ENCODE peak calls at places on chromosomes 5 and 9, in eight cellular contexts. V is neural progenitor cell, Y is WERI-Rb-1, Z is neural crest cell, O is sigmoid colon, T is MM.1S, U is esophagus squamous epithelium, N is progenitor cell of endocrine pancreas. L is an unnamed sample.
A peak's percentile ranks its signal among the peaks of the same experiment; 100 is the strongest.

GRCh38 chr9:91486699-91487497 is 63.3 kb upstream of the NFIL3 start:
- DNase-seq in V (no peak), Y (no peak), Z (no peak), O (no peak), T (no peak), U (no peak), N (no peak), L (no peak)

GRCh38 chr9:107784235-107784958 is 294.8 kb upstream of the KLF4 start:
- DNase-seq in V (no peak), Y (no peak), Z (no peak), O (peak; percentile 72), T (no peak), U (no peak), N (no peak), L (no peak)

GRCh38 chr5:177966009-177966838 is 29.8 kb downstream of the PROP1 start:
- DNase-seq in V (no peak), Y (no peak), Z (no peak), O (no peak), T (no peak), U (no peak), N (no peak), L (no peak)

GRCh38 chr9:3473402-3473801 is 52.4 kb downstream of the RFX3 start:
- DNase-seq in V (no peak), Y (no peak), Z (no peak), O (no peak), T (no peak), U (no peak), N (no peak), L (no peak)

GRCh38 chr9:93304574-93305496 is 120.9 kb downstream of the WNK2 start:
- DNase-seq in V (peak; percentile 81), Y (peak; percentile 73), Z (peak; percentile 66), O (peak; percentile 81), T (no peak), U (no peak), N (peak; percentile 56), L (peak; percentile 51)

GRCh38 chr5:161098516-161098915 is 246.5 kb upstream of the ATP10B start:
- DNase-seq in V (no peak), Y (no peak), Z (no peak), O (no peak), T (no peak), U (no peak), N (no peak), L (no peak)

GRCh38 chr5:168756517-168757391 is 177.6 kb upstream of the PANK3 start:
- DNase-seq in V (no peak), Y (no peak), Z (no peak), O (no peak), T (no peak), U (no peak), N (no peak), L (no peak)

GRCh38 chr5:143355710-143356109 is 47.8 kb downstream of the NR3C1 start:
- DNase-seq in V (no peak), Y (no peak), Z (no peak), O (peak; percentile 82), T (no peak), U (no peak), N (no peak), L (peak; percentile 83)

GRCh38 chr9:112169368-112169767 is 5.7 kb downstream of the SUSD1 start:
- DNase-seq in V (no peak), Y (no peak), Z (no peak), O (no peak), T (no peak), U (no peak), N (no peak), L (peak; percentile 53)

GRCh38 chr9:136015656-136016055 is 54.5 kb upstream of the UBAC1 start:
- DNase-seq in V (peak; percentile 47), Y (no peak), Z (no peak), O (peak; percentile 56), T (no peak), U (no peak), N (no peak), L (no peak)

GRCh38 chr9:7233516-7233915 is 475.7 kb downstream of the KDM4C start:
- DNase-seq in V (no peak), Y (no peak), Z (no peak), O (no peak), T (no peak), U (no peak), N (no peak), L (no peak)

GRCh38 chr5:139663207-139663606 is 15.1 kb downstream of the CXXC5 start:
- DNase-seq in V (no peak), Y (no peak), Z (no peak), O (no peak), T (no peak), U (no peak), N (no peak), L (no peak)

GRCh38 chr9:101468116-101468515 is 32.5 kb upstream of the ALDOB start:
- DNase-seq in V (no peak), Y (no peak), Z (no peak), O (no peak), T (no peak), U (no peak), N (no peak), L (no peak)

GRCh38 chr5:138966236-138966985 is 91.3 kb upstream of the LRRTM2 start:
- DNase-seq in V (no peak), Y (no peak), Z (no peak), O (no peak), T (no peak), U (no peak), N (no peak), L (no peak)

GRCh38 chr9:79134654-79135053 is 437.1 kb upstream of the TLE4 start:
- DNase-seq in V (peak; percentile 59), Y (peak; percentile 33), Z (no peak), O (no peak), T (no peak), U (no peak), N (no peak), L (no peak)

GRCh38 chr9:124469011-124469832 is 19.0 kb downstream of the ADGRD2 start:
- DNase-seq in V (no peak), Y (no peak), Z (no peak), O (no peak), T (no peak), U (no peak), N (no peak), L (no peak)

GRCh38 chr9:113343732-113344231 is 3.7 kb upstream of the WDR31 start:
- DNase-seq in V (no peak), Y (peak; percentile 82), Z (no peak), O (peak; percentile 98), T (peak; percentile 41), U (peak; percentile 15), N (no peak), L (peak; percentile 25)

GRCh38 chr9:110842169-110842568 is 173.6 kb downstream of the MUSK start:
- DNase-seq in V (no peak), Y (no peak), Z (no peak), O (no peak), T (no peak), U (no peak), N (no peak), L (no peak)

GRCh38 chr9:90894956-90895687 is 93.5 kb downstream of the SYK start:
- DNase-seq in V (peak; percentile 45), Y (peak; percentile 37), Z (peak; percentile 17), O (no peak), T (no peak), U (no peak), N (no peak), L (peak; percentile 10)

GRCh38 chr5:130337179-130337888 is 433.1 kb downstream of the CHSY3 start:
- DNase-seq in V (no peak), Y (no peak), Z (no peak), O (no peak), T (no peak), U (no peak), N (no peak), L (no peak)

GRCh38 chr5:95532415-95532814 is 22.4 kb downstream of the SKIC3 start:
- DNase-seq in V (no peak), Y (no peak), Z (no peak), O (no peak), T (no peak), U (no peak), N (no peak), L (no peak)

GRCh38 chr9:73869261-73869660 is 627.9 kb upstream of the RORB start:
- DNase-seq in V (peak; percentile 52), Y (no peak), Z (no peak), O (no peak), T (peak; percentile 83), U (no peak), N (no peak), L (peak; percentile 22)

GRCh38 chr9:14343948-14344547 is 30.1 kb upstream of the NFIB start:
- DNase-seq in V (peak; percentile 76), Y (no peak), Z (no peak), O (no peak), T (no peak), U (no peak), N (no peak), L (no peak)

GRCh38 chr5:61910771-61911170 is 395.2 kb upstream of the KIF2A start:
- DNase-seq in V (no peak), Y (no peak), Z (no peak), O (no peak), T (no peak), U (no peak), N (no peak), L (no peak)

GRCh38 chr5:17443333-17444125 is 54.5 kb upstream of the TAF11L2 start:
- DNase-seq in V (no peak), Y (no peak), Z (no peak), O (no peak), T (no peak), U (no peak), N (no peak), L (no peak)

GRCh38 chr5:123455640-123456039 is 32.4 kb upstream of the CEP120 start:
- DNase-seq in V (no peak), Y (no peak), Z (no peak), O (no peak), T (peak; percentile 61), U (no peak), N (no peak), L (no peak)
- TF ChIP-seq CTCF in V (peak; percentile 39), Y (no peak), Z (no peak), O (no peak), T (peak; percentile 54), U (peak; percentile 8), N (peak; percentile 26), L (no peak)

DNA sequence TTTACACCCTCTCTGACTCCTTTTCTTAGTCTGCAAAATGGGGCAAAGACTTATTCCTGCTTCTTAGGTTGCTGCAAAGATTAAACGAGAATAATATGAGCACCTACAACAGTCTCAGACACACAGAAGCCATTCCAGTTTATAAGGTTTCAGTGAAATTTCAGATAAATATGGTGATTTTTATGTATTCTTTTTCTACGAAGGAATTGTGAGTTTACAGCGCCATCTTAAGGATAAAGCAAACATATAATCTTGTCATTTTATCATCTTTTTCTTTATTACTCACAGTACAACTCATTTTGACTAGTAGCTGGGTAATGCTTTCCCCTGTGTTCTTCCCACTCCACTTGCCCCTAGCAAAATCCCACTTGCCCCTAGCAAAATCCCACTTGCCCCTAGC is 29.2 kb upstream of the SMC5 start:
- DNase-seq in V (no peak), Y (no peak), Z (no peak), O (no peak), T (no peak), U (no peak), N (no peak), L (no peak)
- TF ChIP-seq CTCF in V (peak; percentile 71), Y (peak; percentile 13), Z (peak; percentile 67), O (no peak), T (peak; percentile 28), U (peak; percentile 49), N (peak; percentile 25), L (no peak)

GRCh38 chr5:149406203-149406978 is 27.3 kb upstream of the IL17B start:
- DNase-seq in V (peak; percentile 21), Y (no peak), Z (no peak), O (peak; percentile 99), T (no peak), U (no peak), N (no peak), L (no peak)
- TF ChIP-seq CTCF in V (no peak), Y (no peak), Z (no peak), O (peak; percentile 28), T (no peak), U (no peak), N (no peak), L (no peak)

GRCh38 chr5:170632266-170632984 is 128.6 kb downstream of the KCNIP1 start:
- DNase-seq in V (peak; percentile 68), Y (no peak), Z (peak; percentile 25), O (peak; percentile 57), T (no peak), U (no peak), N (no peak), L (no peak)
- TF ChIP-seq CTCF in V (peak; percentile 21), Y (no peak), Z (peak; percentile 13), O (no peak), T (no peak), U (peak; percentile 7), N (no peak), L (no peak)